ENCODE peak calls at places on chromosomes 7 and 10, in ten cellular contexts. One of them, this sample, is unnamed.

GRCh38 chr7:29255839-29256782 is 61.5 kb downstream of the CHN2 start:
- DNase-seq in adrenal gland: no peak
- DNase-seq in right atrium auricular region: no peak
- DNase-seq in AG09309: no peak
- DNase-seq in heart left ventricle: no peak
- DNase-seq in IMR-90: no peak
- DNase-seq in uterus: no peak
- DNase-seq in GM12864: no peak
- DNase-seq in choroid plexus epithelial cell: peak; percentile 42
- DNase-seq in tibial artery: no peak
- DNase-seq in this sample: peak; percentile 14

GRCh38 chr10:129513312-129513711 is 46.3 kb downstream of the MGMT start:
- DNase-seq in adrenal gland: no peak
- DNase-seq in right atrium auricular region: peak; percentile 36
- DNase-seq in AG09309: no peak
- DNase-seq in heart left ventricle: no peak
- DNase-seq in IMR-90: no peak
- DNase-seq in uterus: no peak
- DNase-seq in GM12864: no peak
- DNase-seq in choroid plexus epithelial cell: no peak
- DNase-seq in tibial artery: no peak
- DNase-seq in this sample: no peak

GRCh38 chr10:66680886-66681285 is 244.9 kb upstream of the LRRTM3 start:
- DNase-seq in adrenal gland: no peak
- DNase-seq in right atrium auricular region: no peak
- DNase-seq in AG09309: no peak
- DNase-seq in heart left ventricle: no peak
- DNase-seq in IMR-90: peak; percentile 8
- DNase-seq in uterus: no peak
- DNase-seq in GM12864: no peak
- DNase-seq in choroid plexus epithelial cell: peak; percentile 41
- DNase-seq in tibial artery: no peak
- DNase-seq in this sample: no peak

GRCh38 chr7:8441602-8442294 is 8.3 kb downstream of the NXPH1 start:
- DNase-seq in adrenal gland: no peak
- DNase-seq in right atrium auricular region: no peak
- DNase-seq in AG09309: no peak
- DNase-seq in heart left ventricle: no peak
- DNase-seq in IMR-90: no peak
- DNase-seq in uterus: no peak
- DNase-seq in GM12864: no peak
- DNase-seq in choroid plexus epithelial cell: no peak
- DNase-seq in tibial artery: no peak
- DNase-seq in this sample: no peak

GRCh38 chr10:4243651-4244050 is 458.6 kb upstream of the KLF6 start:
- DNase-seq in adrenal gland: peak; percentile 47
- DNase-seq in right atrium auricular region: no peak
- DNase-seq in AG09309: peak; percentile 98
- DNase-seq in heart left ventricle: peak; percentile 47
- DNase-seq in IMR-90: peak; percentile 100
- DNase-seq in uterus: peak; percentile 81
- DNase-seq in GM12864: no peak
- DNase-seq in choroid plexus epithelial cell: peak; percentile 100
- DNase-seq in tibial artery: no peak
- DNase-seq in this sample: peak; percentile 99

GRCh38 chr10:28046579-28046978 is 47.7 kb upstream of the ODAD2 start:
- DNase-seq in adrenal gland: no peak
- DNase-seq in right atrium auricular region: no peak
- DNase-seq in AG09309: no peak
- DNase-seq in heart left ventricle: no peak
- DNase-seq in IMR-90: peak; percentile 26
- DNase-seq in uterus: no peak
- DNase-seq in GM12864: no peak
- DNase-seq in choroid plexus epithelial cell: no peak
- DNase-seq in tibial artery: no peak
- DNase-seq in this sample: no peak

GRCh38 chr7:44062903-44063295 is 2.5 kb downstream of the PGAM2 start:
- DNase-seq in adrenal gland: peak; percentile 64
- DNase-seq in right atrium auricular region: no peak
- DNase-seq in AG09309: no peak
- DNase-seq in heart left ventricle: no peak
- DNase-seq in IMR-90: no peak
- DNase-seq in uterus: no peak
- DNase-seq in GM12864: no peak
- DNase-seq in choroid plexus epithelial cell: no peak
- DNase-seq in tibial artery: peak; percentile 69
- DNase-seq in this sample: no peak

GRCh38 chr10:117532451-117533107 is 10.0 kb upstream of the EMX2 start:
- DNase-seq in adrenal gland: no peak
- DNase-seq in right atrium auricular region: no peak
- DNase-seq in AG09309: no peak
- DNase-seq in heart left ventricle: no peak
- DNase-seq in IMR-90: no peak
- DNase-seq in uterus: peak; percentile 58
- DNase-seq in GM12864: no peak
- DNase-seq in choroid plexus epithelial cell: no peak
- DNase-seq in tibial artery: no peak
- DNase-seq in this sample: no peak

GRCh38 chr7:135167360-135167759 is 3.1 kb downstream of the CYREN start:
- DNase-seq in adrenal gland: no peak
- DNase-seq in right atrium auricular region: no peak
- DNase-seq in AG09309: no peak
- DNase-seq in heart left ventricle: no peak
- DNase-seq in IMR-90: no peak
- DNase-seq in uterus: no peak
- DNase-seq in GM12864: no peak
- DNase-seq in choroid plexus epithelial cell: no peak
- DNase-seq in tibial artery: peak; percentile 46
- DNase-seq in this sample: no peak

GRCh38 chr7:135168001-135168400 is 2.5 kb downstream of the CYREN start:
- DNase-seq in adrenal gland: no peak
- DNase-seq in right atrium auricular region: peak; percentile 58
- DNase-seq in AG09309: no peak
- DNase-seq in heart left ventricle: no peak
- DNase-seq in IMR-90: no peak
- DNase-seq in uterus: no peak
- DNase-seq in GM12864: no peak
- DNase-seq in choroid plexus epithelial cell: no peak
- DNase-seq in tibial artery: peak; percentile 67
- DNase-seq in this sample: no peak

GRCh38 chr7:135169141-135169935 is 1.2 kb downstream of the CYREN start:
- DNase-seq in adrenal gland: peak; percentile 62
- DNase-seq in right atrium auricular region: peak; percentile 56
- DNase-seq in AG09309: no peak
- DNase-seq in heart left ventricle: peak; percentile 44
- DNase-seq in IMR-90: peak; percentile 59
- DNase-seq in uterus: no peak
- DNase-seq in GM12864: no peak
- DNase-seq in choroid plexus epithelial cell: peak; percentile 42
- DNase-seq in tibial artery: peak; percentile 66
- DNase-seq in this sample: peak; percentile 27

GRCh38 chr7:135169936-135170222 is 628 bp downstream of the CYREN start:
- DNase-seq in adrenal gland: no peak
- DNase-seq in right atrium auricular region: peak; percentile 62
- DNase-seq in AG09309: no peak
- DNase-seq in heart left ventricle: no peak
- DNase-seq in IMR-90: no peak
- DNase-seq in uterus: no peak
- DNase-seq in GM12864: no peak
- DNase-seq in choroid plexus epithelial cell: peak; percentile 77
- DNase-seq in tibial artery: no peak
- DNase-seq in this sample: no peak

DNA sequence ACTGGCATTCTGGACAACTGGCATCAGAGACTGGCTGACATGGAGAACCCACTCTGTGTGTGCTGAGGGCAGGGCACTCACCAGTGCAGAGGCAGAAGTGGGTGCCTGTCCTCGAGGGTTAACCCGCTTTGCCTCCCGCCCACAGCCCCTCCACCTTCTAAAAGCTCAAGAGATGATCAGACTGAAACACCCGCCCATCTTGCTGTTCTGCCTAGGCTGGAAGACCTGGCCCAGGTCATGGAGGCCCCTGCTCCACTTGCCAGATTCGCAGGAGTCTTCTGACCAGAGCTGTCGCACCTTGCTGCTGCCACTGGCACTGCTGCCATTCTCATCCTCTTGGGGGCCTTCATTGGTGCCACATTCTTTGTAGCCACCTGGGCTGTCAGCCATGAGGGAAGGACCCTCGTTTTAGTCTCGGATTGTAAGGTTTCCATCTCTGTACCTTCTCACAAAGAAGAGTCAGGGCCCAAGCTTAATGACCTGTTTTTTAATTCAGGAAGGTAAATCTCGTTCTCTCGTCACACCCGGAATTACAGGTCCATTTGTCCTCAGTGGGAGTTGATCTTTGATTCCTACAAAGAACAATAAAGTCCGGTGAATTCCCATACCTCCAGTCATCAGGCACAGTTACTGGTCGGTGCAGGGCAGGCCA is 1.9 kb downstream of the CYREN start:
- DNase-seq in adrenal gland: no peak
- DNase-seq in right atrium auricular region: peak; percentile 54
- DNase-seq in AG09309: no peak
- DNase-seq in heart left ventricle: no peak
- DNase-seq in IMR-90: no peak
- DNase-seq in uterus: no peak
- DNase-seq in GM12864: no peak
- DNase-seq in choroid plexus epithelial cell: no peak
- DNase-seq in tibial artery: peak; percentile 64
- DNase-seq in this sample: no peak
- H3K4me3 ChIP-seq in adrenal gland: no peak overlapping the region
- H3K4me3 ChIP-seq in right atrium auricular region: no peak overlapping the region
- H3K4me3 ChIP-seq in AG09309: no peak overlapping the region
- H3K4me3 ChIP-seq in heart left ventricle: no peak overlapping the region
- H3K4me3 ChIP-seq in IMR-90: no peak overlapping the region
- H3K4me3 ChIP-seq in uterus: no peak overlapping the region
- H3K4me3 ChIP-seq in GM12864: peak overlapping the region; percentile 98
- H3K4me3 ChIP-seq in choroid plexus epithelial cell: no peak overlapping the region
- H3K4me3 ChIP-seq in tibial artery: peak overlapping the region; percentile 78
- H3K4me3 ChIP-seq in this sample: peak overlapping the region; percentile 68

GRCh38 chr10:98226508-98227144 is 41.4 kb downstream of the LOXL4 start:
- DNase-seq in adrenal gland: no peak
- DNase-seq in right atrium auricular region: no peak
- DNase-seq in AG09309: no peak
- DNase-seq in heart left ventricle: no peak
- DNase-seq in IMR-90: no peak
- DNase-seq in uterus: no peak
- DNase-seq in GM12864: no peak
- DNase-seq in choroid plexus epithelial cell: no peak
- DNase-seq in tibial artery: no peak
- DNase-seq in this sample: no peak

GRCh38 chr10:98225000-98225399 is 43.0 kb downstream of the LOXL4 start:
- DNase-seq in adrenal gland: no peak
- DNase-seq in right atrium auricular region: no peak
- DNase-seq in AG09309: no peak
- DNase-seq in heart left ventricle: no peak
- DNase-seq in IMR-90: peak; percentile 55
- DNase-seq in uterus: no peak
- DNase-seq in GM12864: no peak
- DNase-seq in choroid plexus epithelial cell: peak; percentile 41
- DNase-seq in tibial artery: no peak
- DNase-seq in this sample: no peak

GRCh38 chr10:98224509-98224908 is 43.5 kb downstream of the LOXL4 start:
- DNase-seq in adrenal gland: no peak
- DNase-seq in right atrium auricular region: no peak
- DNase-seq in AG09309: no peak
- DNase-seq in heart left ventricle: no peak
- DNase-seq in IMR-90: peak; percentile 57
- DNase-seq in uterus: no peak
- DNase-seq in GM12864: no peak
- DNase-seq in choroid plexus epithelial cell: peak; percentile 10
- DNase-seq in tibial artery: no peak
- DNase-seq in this sample: no peak

GRCh38 chr10:98223874-98224273 is 44.1 kb downstream of the LOXL4 start:
- DNase-seq in adrenal gland: no peak
- DNase-seq in right atrium auricular region: no peak
- DNase-seq in AG09309: no peak
- DNase-seq in heart left ventricle: no peak
- DNase-seq in IMR-90: no peak
- DNase-seq in uterus: no peak
- DNase-seq in GM12864: no peak
- DNase-seq in choroid plexus epithelial cell: no peak
- DNase-seq in tibial artery: no peak
- DNase-seq in this sample: no peak
- TF ChIP-seq CTCF in adrenal gland: no peak
- TF ChIP-seq CTCF in right atrium auricular region: no peak
- TF ChIP-seq CTCF in AG09309: no peak
- TF ChIP-seq CTCF in heart left ventricle: no peak
- TF ChIP-seq CTCF in IMR-90: no peak
- TF ChIP-seq CTCF in uterus: no peak
- TF ChIP-seq CTCF in GM12864: no peak
- TF ChIP-seq CTCF in choroid plexus epithelial cell: no peak
- TF ChIP-seq CTCF in tibial artery: no peak
- TF ChIP-seq CTCF in this sample: no peak

GRCh38 chr10:96695975-96696634 is 24.2 kb downstream of the PIK3AP1 start:
- DNase-seq in adrenal gland: no peak
- DNase-seq in right atrium auricular region: no peak
- DNase-seq in AG09309: no peak
- DNase-seq in heart left ventricle: no peak
- DNase-seq in IMR-90: no peak
- DNase-seq in uterus: no peak
- DNase-seq in GM12864: no peak
- DNase-seq in choroid plexus epithelial cell: no peak
- DNase-seq in tibial artery: no peak
- DNase-seq in this sample: no peak

GRCh38 chr10:96693431-96693830 is 26.9 kb downstream of the PIK3AP1 start:
- DNase-seq in adrenal gland: no peak
- DNase-seq in right atrium auricular region: no peak
- DNase-seq in AG09309: no peak
- DNase-seq in heart left ventricle: no peak
- DNase-seq in IMR-90: no peak
- DNase-seq in uterus: no peak
- DNase-seq in GM12864: no peak
- DNase-seq in choroid plexus epithelial cell: no peak
- DNase-seq in tibial artery: no peak
- DNase-seq in this sample: no peak

GRCh38 chr10:96697438-96697837 is 22.9 kb downstream of the PIK3AP1 start:
- DNase-seq in adrenal gland: no peak
- DNase-seq in right atrium auricular region: no peak
- DNase-seq in AG09309: no peak
- DNase-seq in heart left ventricle: no peak
- DNase-seq in IMR-90: no peak
- DNase-seq in uterus: no peak
- DNase-seq in GM12864: no peak
- DNase-seq in choroid plexus epithelial cell: no peak
- DNase-seq in tibial artery: no peak
- DNase-seq in this sample: no peak

GRCh38 chr10:96697026-96697425 is 23.3 kb downstream of the PIK3AP1 start:
- DNase-seq in adrenal gland: no peak
- DNase-seq in right atrium auricular region: no peak
- DNase-seq in AG09309: no peak
- DNase-seq in heart left ventricle: no peak
- DNase-seq in IMR-90: no peak
- DNase-seq in uterus: no peak
- DNase-seq in GM12864: no peak
- DNase-seq in choroid plexus epithelial cell: no peak
- DNase-seq in tibial artery: no peak
- DNase-seq in this sample: no peak

GRCh38 chr10:96695366-96695765 is 24.9 kb downstream of the PIK3AP1 start:
- DNase-seq in adrenal gland: no peak
- DNase-seq in right atrium auricular region: no peak
- DNase-seq in AG09309: no peak
- DNase-seq in heart left ventricle: no peak
- DNase-seq in IMR-90: peak; percentile 10
- DNase-seq in uterus: no peak
- DNase-seq in GM12864: no peak
- DNase-seq in choroid plexus epithelial cell: peak; percentile 16
- DNase-seq in tibial artery: no peak
- DNase-seq in this sample: no peak
- H3K4me3 ChIP-seq in adrenal gland: no peak overlapping the region
- H3K4me3 ChIP-seq in right atrium auricular region: no peak overlapping the region
- H3K4me3 ChIP-seq in AG09309: no peak overlapping the region
- H3K4me3 ChIP-seq in heart left ventricle: no peak overlapping the region
- H3K4me3 ChIP-seq in IMR-90: no peak overlapping the region
- H3K4me3 ChIP-seq in uterus: no peak overlapping the region
- H3K4me3 ChIP-seq in GM12864: no peak overlapping the region
- H3K4me3 ChIP-seq in choroid plexus epithelial cell: no peak overlapping the region
- H3K4me3 ChIP-seq in tibial artery: no peak overlapping the region
- H3K4me3 ChIP-seq in this sample: no peak overlapping the region

DNA sequence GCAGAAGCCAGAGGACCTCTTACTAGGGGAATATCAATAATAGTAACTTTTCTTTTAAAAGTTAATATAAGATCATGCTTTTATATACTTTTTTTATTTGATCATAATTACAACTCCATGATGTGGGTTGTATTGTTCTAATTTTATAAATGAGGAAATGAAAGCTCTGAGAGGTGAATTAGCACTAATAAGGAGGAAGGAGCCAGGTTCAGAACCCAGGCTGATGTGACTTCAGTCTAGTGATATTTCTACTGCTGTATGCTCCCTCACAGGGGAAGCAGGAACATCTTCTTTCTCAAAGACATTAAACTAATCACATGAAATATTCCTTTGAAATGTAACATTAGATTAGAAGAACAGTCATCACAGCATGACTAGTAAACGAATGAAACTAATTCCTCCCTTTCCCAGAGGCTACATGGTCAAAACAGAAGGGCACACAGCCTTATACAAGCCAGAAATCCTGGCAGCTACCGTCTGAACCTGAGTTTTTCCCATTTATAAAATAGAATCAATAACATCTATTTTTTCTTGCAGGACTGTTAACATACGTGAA is 81.4 kb upstream of the GJD4 start:
- DNase-seq in adrenal gland: no peak
- DNase-seq in right atrium auricular region: no peak
- DNase-seq in AG09309: no peak
- DNase-seq in heart left ventricle: no peak
- DNase-seq in IMR-90: no peak
- DNase-seq in uterus: no peak
- DNase-seq in GM12864: peak; percentile 7
- DNase-seq in choroid plexus epithelial cell: no peak
- DNase-seq in tibial artery: no peak
- DNase-seq in this sample: no peak
- TF ChIP-seq CTCF in adrenal gland: no peak
- TF ChIP-seq CTCF in right atrium auricular region: no peak
- TF ChIP-seq CTCF in AG09309: no peak
- TF ChIP-seq CTCF in heart left ventricle: no peak
- TF ChIP-seq CTCF in IMR-90: no peak
- TF ChIP-seq CTCF in uterus: no peak
- TF ChIP-seq CTCF in GM12864: no peak
- TF ChIP-seq CTCF in choroid plexus epithelial cell: no peak
- TF ChIP-seq CTCF in tibial artery: no peak
- TF ChIP-seq CTCF in this sample: no peak

This sample was measured in fibroblast of pulmonary artery.